ENCODE peak calls at places on chromosomes 4 and X, in eight cellular contexts. R, C, T, U, D, W, G and Z are unnamed samples.

GRCh38 chrX:54891573-54891972 is 29.1 kb upstream of the TRO start:
- DNase-seq in D (no peak), C (peak; percentile 20), R (no peak), W (peak; percentile 32), U (peak; percentile 64), G (no peak), T (peak; percentile 59), Z (peak; percentile 23)

GRCh38 chr4:30436394-30436793 is 283.8 kb upstream of the PCDH7 start:
- DNase-seq in T (no peak), G (no peak), U (no peak), C (no peak), W (no peak), D (no peak), R (no peak), Z (no peak)

GRCh38 chrX:66200855-66201795 is 37.1 kb downstream of the HEPH start:
- DNase-seq in G (no peak), U (peak; percentile 33), T (peak; percentile 43), D (no peak), R (no peak), W (peak; percentile 8), C (peak; percentile 13), Z (no peak)

GRCh38 chrX:19566359-19567141 is 51.2 kb upstream of the MAP3K15 start:
- DNase-seq in C (no peak), U (peak; percentile 84), T (peak; percentile 72), D (no peak), G (no peak), W (no peak), R (no peak), Z (no peak)

GRCh38 chr4:75889537-75890199 is 12.6 kb downstream of the PPEF2 start:
- DNase-seq in D (no peak), G (no peak), C (no peak), U (no peak), R (no peak), T (no peak), W (no peak), Z (no peak)

GRCh38 chr4:176945314-176945713 is 152.6 kb upstream of the VEGFC start:
- DNase-seq in W (no peak), C (no peak), G (no peak), U (peak; percentile 48), R (no peak), T (peak; percentile 44), D (no peak), Z (no peak)

GRCh38 chrX:51896626-51897025 is 3.2 kb downstream of the MAGED1 start:
- DNase-seq in G (no peak), T (no peak), D (no peak), C (no peak), U (no peak), W (no peak), R (no peak), Z (no peak)

GRCh38 chrX:3256868-3257267 is 89.6 kb downstream of the MXRA5 start:
- DNase-seq in T (no peak), R (no peak), W (no peak), G (no peak), D (no peak), C (no peak), U (no peak), Z (no peak)

GRCh38 chrX:95974885-95975284 is 709.8 kb upstream of the DIAPH2 start:
- DNase-seq in W (peak; percentile 64), R (no peak), U (no peak), D (no peak), G (no peak), C (no peak), T (no peak), Z (no peak)

GRCh38 chr4:7336067-7336569 is 98.6 kb downstream of the PSAPL1 start:
- DNase-seq in U (no peak), D (peak; percentile 20), G (no peak), W (no peak), R (no peak), T (no peak), C (no peak), Z (no peak)

GRCh38 chr4:91989914-91990313 is 313.9 kb upstream of the GRID2 start:
- DNase-seq in W (no peak), T (no peak), R (no peak), U (no peak), C (no peak), D (no peak), G (no peak), Z (no peak)

GRCh38 chr4:176387571-176387970 is 67.8 kb downstream of the SPCS3 start:
- DNase-seq in D (no peak), U (peak; percentile 27), W (no peak), T (peak; percentile 69), C (no peak), R (no peak), G (no peak), Z (no peak)

GRCh38 chr4:72494156-72494555 is 74.9 kb downstream of the ADAMTS3 start:
- DNase-seq in D (no peak), W (no peak), R (no peak), G (no peak), U (no peak), C (no peak), T (no peak), Z (no peak)

GRCh38 chr4:41379230-41379629 is 122.5 kb downstream of the UCHL1 start:
- DNase-seq in U (no peak), T (no peak), C (no peak), D (no peak), G (no peak), W (no peak), R (no peak), Z (no peak)

GRCh38 chr4:4670869-4671268 is 129.0 kb upstream of the STX18 start:
- DNase-seq in C (no peak), G (no peak), D (no peak), W (no peak), R (no peak), U (no peak), T (no peak), Z (no peak)

GRCh38 chr4:137393043-137393442 is 139.3 kb downstream of the PCDH18 start:
- DNase-seq in R (no peak), U (peak; percentile 58), C (no peak), G (no peak), T (no peak), W (no peak), D (no peak), Z (no peak)

GRCh38 chr4:139035650-139036049 is 20.1 kb downstream of the NOCT start:
- DNase-seq in C (no peak), T (no peak), U (no peak), W (no peak), G (no peak), R (no peak), D (no peak), Z (no peak)

DNA sequence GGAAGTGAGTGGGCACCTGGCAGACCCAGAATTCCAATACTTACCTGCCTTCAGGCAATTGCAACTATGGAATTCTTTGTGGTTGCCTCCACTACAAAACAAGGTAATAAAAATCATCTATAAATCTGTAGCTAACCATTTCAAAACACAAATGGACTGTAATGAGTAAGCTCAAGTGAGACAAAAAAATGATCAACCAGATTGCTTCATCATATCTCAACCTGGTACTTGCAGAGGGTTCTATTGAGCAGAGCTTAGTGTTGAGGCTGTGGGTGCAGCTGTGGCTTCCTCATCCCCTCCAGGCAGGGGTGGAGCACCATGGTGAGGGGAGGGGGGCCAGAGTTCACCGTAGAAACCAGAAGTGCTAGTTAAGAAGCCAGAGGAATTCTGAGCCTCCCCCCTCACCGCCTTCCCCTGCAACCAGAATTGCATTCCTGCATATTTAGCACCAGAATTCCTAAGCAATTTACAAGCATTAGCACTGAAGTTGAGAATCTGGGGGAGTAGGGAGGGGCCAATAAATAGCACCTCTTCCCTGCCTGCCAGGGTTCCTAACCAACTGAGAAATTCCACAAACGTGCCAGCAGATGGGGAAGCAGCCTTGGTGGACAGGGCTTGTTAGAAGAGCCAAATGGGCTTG is 11.5 kb downstream of the CTAG1A start:
- DNase-seq in T (peak; percentile 31), C (peak; percentile 2), R (peak; percentile 43), D (no peak), U (peak; percentile 70), W (peak; percentile 76), G (peak; percentile 62), Z (no peak)
- TF ChIP-seq CTCF in T (no peak), C (no peak), R (no peak), D (no peak), U (no peak), W (no peak), G (no peak), Z (no peak)

GRCh38 chrX:30190426-30190825 is 24.9 kb upstream of the MAGEB2 start:
- DNase-seq in R (no peak), G (no peak), T (no peak), W (no peak), U (no peak), C (no peak), D (no peak), Z (no peak)

DNA sequence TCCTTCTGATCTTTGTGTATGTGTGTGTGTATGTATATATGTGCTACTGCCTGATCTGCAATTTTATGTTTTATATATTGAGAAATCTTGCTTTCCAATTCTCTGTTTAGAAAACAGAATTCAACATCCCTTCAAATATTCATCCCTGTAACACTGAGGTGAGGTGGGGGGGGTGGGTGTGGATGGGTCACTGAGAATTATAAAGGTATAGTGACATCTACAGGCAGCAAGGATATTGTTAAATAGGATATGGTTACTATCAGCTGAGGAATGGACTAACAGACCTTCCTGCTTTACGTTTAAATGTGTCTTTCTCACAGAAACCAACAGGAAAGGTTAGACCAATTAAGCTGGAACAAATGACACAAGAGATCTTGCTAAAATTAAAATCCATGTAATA is 19.0 kb upstream of the MAGEB2 start:
- DNase-seq in D (no peak), T (peak; percentile 3), C (no peak), G (no peak), R (no peak), U (peak; percentile 6), W (peak; percentile 2), Z (peak; percentile 4)
- TF ChIP-seq CTCF in D (no peak), T (peak; percentile 3), C (no peak), G (no peak), R (peak; percentile 53), U (no peak), W (no peak), Z (no peak)

GRCh38 chr4:8586671-8587468 is 5.7 kb upstream of the CPZ start:
- DNase-seq in T (no peak), W (peak; percentile 11), C (no peak), D (peak; percentile 16), R (no peak), G (no peak), U (no peak), Z (no peak)

GRCh38 chr4:8586246-8586645 is 6.1 kb downstream of the GPR78 start:
- DNase-seq in R (no peak), U (no peak), T (no peak), W (no peak), D (peak; percentile 2), G (no peak), C (no peak), Z (no peak)

GRCh38 chr4:8583655-8584025 is 3.4 kb downstream of the GPR78 start:
- DNase-seq in R (no peak), U (no peak), T (no peak), D (peak; percentile 15), G (no peak), C (no peak), W (no peak), Z (no peak)

GRCh38 chr4:8585721-8586161 is 5.5 kb downstream of the GPR78 start:
- DNase-seq in W (no peak), D (peak; percentile 10), R (no peak), U (no peak), G (no peak), C (no peak), T (no peak), Z (no peak)

GRCh38 chr4:8585186-8585585 is 5.0 kb downstream of the GPR78 start:
- DNase-seq in T (no peak), G (no peak), W (no peak), R (no peak), D (no peak), U (no peak), C (no peak), Z (no peak)
- TF ChIP-seq CTCF in T (no peak), G (no peak), W (peak; percentile 51), R (peak; percentile 52), D (no peak), U (no peak), C (no peak), Z (no peak)

GRCh38 chr4:124785645-124786044 is 73.1 kb upstream of the ANKRD50 start:
- DNase-seq in W (no peak), U (no peak), T (no peak), G (no peak), R (no peak), C (no peak), D (no peak), Z (no peak)
- TF ChIP-seq CTCF in W (no peak), U (no peak), T (peak; percentile 6), G (no peak), R (peak; percentile 60), C (no peak), D (no peak), Z (no peak)